ENCODE peak calls at places on chromosome 18, in five cellular contexts. U is HepG2, A is K562, L is SK-N-SH, I is stomach. B is an unnamed sample. For H3K4me1, the result is how much of the 10 kb centered on the place peaks cover.

GRCh38 chr18:37042381-37042780 is 213.5 kb downstream of the KIAA1328 start:
- DNase-seq in U (no peak), A (no peak), L (no peak), I (no peak), B (no peak)

GRCh38 chr18:45449761-45450227 is 165.5 kb upstream of the SLC14A2 start:
- DNase-seq in U (no peak), A (no peak), L (peak), I (peak), B (no peak)

GRCh38 chr18:49853011-49853410 is 39.7 kb upstream of the ACAA2 start:
- DNase-seq in U (no peak), A (no peak), L (no peak), I (no peak), B (no peak)

GRCh38 chr18:48028716-48029115 is 98.3 kb upstream of the SMAD2 start:
- DNase-seq in U (no peak), A (no peak), L (no peak), I (no peak), B (no peak)

GRCh38 chr18:40355701-40356100 is 1599.3 kb upstream of the PIK3C3 start:
- DNase-seq in U (no peak), A (no peak), L (no peak), I (no peak), B (no peak)

GRCh38 chr18:25434771-25435461 is 83.0 kb upstream of the ZNF521 start:
- DNase-seq in U (no peak), A (no peak), L (no peak), I (no peak), B (no peak)

GRCh38 chr18:51068111-51068510 is 38.1 kb downstream of the SMAD4 start:
- DNase-seq in U (no peak), A (no peak), L (no peak), I (no peak), B (no peak)

GRCh38 chr18:43081396-43081795 is 34.1 kb downstream of the RIT2 start:
- DNase-seq in U (no peak), A (no peak), L (no peak), I (no peak), B (no peak)

GRCh38 chr18:73677458-73677857 is 470.2 kb downstream of the FBXO15 start:
- DNase-seq in U (no peak), A (no peak), L (no peak), I (no peak), B (no peak)

GRCh38 chr18:51278045-51278649 is 80.7 kb upstream of the MEX3C start:
- DNase-seq in U (peak), A (peak), L (peak), I (peak), B (peak)

GRCh38 chr18:61326407-61326806 is 6.8 kb upstream of the CDH20 start:
- DNase-seq in U (no peak), A (no peak), L (no peak), I (no peak), B (no peak)

GRCh38 chr18:70288851-70289328 is at the start of gene SOCS6:
- DNase-seq in U (no peak), A (peak), L (peak), I (peak), B (peak)

GRCh38 chr18:61901334-61901986 is 8.7 kb upstream of the RNF152 start:
- DNase-seq in U (peak), A (peak), L (peak), I (peak), B (peak)

GRCh38 chr18:70243131-70243530 is 37.6 kb upstream of the RTTN start:
- DNase-seq in U (no peak), A (no peak), L (no peak), I (peak), B (no peak)

GRCh38 chr18:8619041-8619440 is 9.8 kb downstream of the RAB12 start:
- DNase-seq in U (no peak), A (no peak), L (no peak), I (no peak), B (no peak)

GRCh38 chr18:8617907-8618306 is 8.7 kb downstream of the RAB12 start:
- DNase-seq in U (no peak), A (no peak), L (no peak), I (no peak), B (no peak)

GRCh38 chr18:8620845-8621244 is 11.6 kb downstream of the RAB12 start:
- DNase-seq in U (no peak), A (no peak), L (no peak), I (no peak), B (no peak)

GRCh38 chr18:8623549-8624106 is 14.4 kb downstream of the RAB12 start:
- DNase-seq in U (no peak), A (no peak), L (no peak), I (no peak), B (no peak)

GRCh38 chr18:8619835-8620577 is 10.8 kb downstream of the RAB12 start:
- DNase-seq in U (no peak), A (no peak), L (no peak), I (no peak), B (no peak)
- H3K4me1 ChIP-seq in U (under half), A (under half), L (under half), I (half or more), B (half or more)

GRCh38 chr18:79982736-79983135 is 5.6 kb downstream of the TXNL4A start:
- DNase-seq in U (no peak), A (peak), L (no peak), I (no peak), B (no peak)

GRCh38 chr18:79980585-79980984 is 7.8 kb downstream of the TXNL4A start:
- DNase-seq in U (no peak), A (no peak), L (no peak), I (no peak), B (no peak)

GRCh38 chr18:79985172-79985571 is 3.2 kb downstream of the TXNL4A start:
- DNase-seq in U (peak), A (no peak), L (no peak), I (no peak), B (no peak)

GRCh38 chr18:79983793-79984192 is 4.6 kb downstream of the TXNL4A start:
- DNase-seq in U (no peak), A (no peak), L (no peak), I (no peak), B (no peak)

DNA sequence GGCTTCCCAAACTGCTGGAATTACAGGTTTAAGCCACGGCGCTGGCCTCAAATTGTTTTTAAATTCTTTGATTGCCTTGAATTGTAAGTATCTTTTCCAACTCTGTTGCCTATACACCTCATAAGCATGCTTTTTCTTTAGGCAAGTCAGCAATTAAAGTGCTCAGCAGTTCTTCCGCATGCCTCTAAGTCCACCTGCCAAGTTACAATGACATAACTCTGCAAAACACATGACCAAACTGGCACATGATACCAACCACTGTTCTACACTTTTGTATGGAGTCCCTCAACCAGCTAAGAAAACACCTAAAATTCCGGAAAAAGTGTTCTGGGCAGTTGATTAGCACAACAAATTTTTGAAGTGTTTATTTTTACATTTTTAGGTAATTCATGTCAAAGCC is 5.1 kb downstream of the TXNL4A start:
- DNase-seq in U (no peak), A (no peak), L (no peak), I (no peak), B (no peak)
- TF ChIP-seq POLR2AphosphoS5 in U (no peak), A (no peak), L (no peak), I (no peak), B (no peak)

GRCh38 chr18:58143391-58143790 is 99.4 kb downstream of the NEDD4L start:
- DNase-seq in U (no peak), A (no peak), L (peak), I (no peak), B (no peak)
- H3K4me3 ChIP-seq in U (no peak), A (no peak), L (no peak), I (no peak), B (no peak)

DNA sequence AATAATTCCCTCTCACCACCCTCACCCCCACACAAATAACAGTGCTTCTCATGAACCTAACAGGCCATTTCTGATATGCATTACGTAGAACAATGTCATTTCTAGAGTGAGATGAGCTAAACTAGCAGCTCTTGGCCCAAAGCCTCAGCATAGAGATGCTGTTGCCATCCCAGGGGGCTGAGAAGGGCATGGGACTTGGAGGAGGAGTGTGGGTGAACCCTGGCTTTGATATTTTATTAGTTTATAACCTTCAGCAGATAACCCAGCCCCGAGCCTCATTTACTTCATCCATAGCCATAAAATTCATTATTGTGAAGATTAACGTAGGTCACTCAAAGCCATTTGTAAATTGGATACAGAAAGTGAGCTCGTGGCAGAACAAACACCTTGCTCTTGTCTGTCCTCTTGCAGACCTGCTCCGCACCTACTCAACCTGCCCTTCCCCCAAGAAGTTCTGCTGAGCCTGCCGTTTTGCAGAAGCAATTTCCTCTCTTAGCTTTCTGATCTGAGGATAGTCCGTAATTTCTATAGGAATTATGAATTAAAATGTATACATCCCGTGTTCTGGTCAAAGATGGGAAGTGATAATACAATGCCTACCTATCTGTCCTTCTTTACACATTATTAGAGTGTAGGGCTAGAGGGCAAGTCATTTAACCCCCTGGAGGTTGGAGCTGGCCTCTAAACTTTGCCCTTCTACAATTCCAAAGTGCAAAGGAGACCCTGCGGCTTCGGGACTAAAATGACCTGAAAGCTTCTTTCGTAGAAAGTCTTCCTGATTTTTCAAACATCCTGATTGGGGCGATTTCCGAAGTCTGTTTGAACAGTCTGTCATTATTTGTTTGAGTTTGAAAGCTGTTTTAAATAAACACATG is 187.4 kb downstream of the BCL2 start:
- DNase-seq in U (no peak), A (no peak), L (no peak), I (no peak), B (no peak)
- H3K4me1 ChIP-seq in U (under half), A (under half), L (under half), I (under half), B (under half)

DNA sequence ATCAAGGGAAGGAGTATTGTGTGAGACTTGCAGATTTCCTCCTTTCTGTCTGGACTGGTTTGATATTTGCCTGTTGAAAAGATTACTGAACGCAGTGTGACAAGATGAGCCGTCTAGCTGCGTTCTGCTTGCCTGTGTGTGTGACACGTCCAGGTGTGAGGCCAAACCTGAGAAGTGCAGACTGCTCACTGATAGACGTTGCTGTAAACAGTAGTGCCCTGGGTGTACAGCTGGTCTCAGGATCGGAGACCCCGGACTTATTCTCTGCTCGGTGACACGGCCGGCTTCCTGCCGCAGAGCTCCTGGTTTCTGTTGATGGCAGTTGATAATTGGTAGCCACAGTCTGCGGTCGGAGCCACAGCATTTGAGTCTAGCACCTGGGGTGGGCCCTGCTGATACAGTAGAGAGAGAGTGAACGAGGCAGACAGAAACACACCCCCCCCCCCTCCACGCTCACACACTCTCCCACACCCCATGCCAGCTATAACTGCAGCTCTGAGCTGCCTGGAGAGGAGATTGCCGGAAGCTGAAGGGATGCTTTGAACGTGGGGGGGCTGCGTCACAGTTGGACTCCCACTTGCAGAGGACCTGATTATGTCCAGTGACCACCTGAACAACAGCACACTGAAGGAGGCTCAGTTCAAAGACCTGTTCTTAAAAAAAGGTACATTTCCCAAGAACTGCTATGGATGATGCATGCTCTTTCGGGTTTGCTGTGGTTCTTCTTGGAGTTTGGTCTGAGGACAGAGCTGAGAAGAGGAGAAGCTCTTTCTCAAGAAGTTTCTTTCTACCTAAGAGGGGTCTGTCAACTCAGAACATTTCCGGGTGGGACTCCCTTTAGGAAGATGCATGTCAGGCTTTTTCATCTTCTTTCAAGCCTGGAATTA is 114.0 kb downstream of the FAM210A start:
- DNase-seq in U (no peak), A (no peak), L (peak), I (peak), B (no peak)
- TF ChIP-seq POLR2AphosphoS5 in U (no peak), A (no peak), L (no peak), I (no peak), B (no peak)

GRCh38 chr18:5630057-5630765 is 86.4 kb upstream of the EPB41L3 start:
- DNase-seq in U (no peak), A (peak), L (peak), I (peak), B (peak)

GRCh38 chr18:5630766-5631413 is 87.1 kb upstream of the EPB41L3 start:
- DNase-seq in U (no peak), A (no peak), L (no peak), I (no peak), B (no peak)

GRCh38 chr18:5627756-5628511 is 84.1 kb upstream of the EPB41L3 start:
- DNase-seq in U (no peak), A (no peak), L (no peak), I (no peak), B (peak)

GRCh38 chr18:5626130-5626880 is 82.5 kb upstream of the EPB41L3 start:
- DNase-seq in U (no peak), A (no peak), L (no peak), I (no peak), B (no peak)

GRCh38 chr18:5628512-5629255 is 84.9 kb upstream of the EPB41L3 start:
- DNase-seq in U (no peak), A (no peak), L (peak), I (peak), B (peak)
- H3K4me3 ChIP-seq in U (peak), A (no peak), L (peak), I (peak), B (peak)

DNA sequence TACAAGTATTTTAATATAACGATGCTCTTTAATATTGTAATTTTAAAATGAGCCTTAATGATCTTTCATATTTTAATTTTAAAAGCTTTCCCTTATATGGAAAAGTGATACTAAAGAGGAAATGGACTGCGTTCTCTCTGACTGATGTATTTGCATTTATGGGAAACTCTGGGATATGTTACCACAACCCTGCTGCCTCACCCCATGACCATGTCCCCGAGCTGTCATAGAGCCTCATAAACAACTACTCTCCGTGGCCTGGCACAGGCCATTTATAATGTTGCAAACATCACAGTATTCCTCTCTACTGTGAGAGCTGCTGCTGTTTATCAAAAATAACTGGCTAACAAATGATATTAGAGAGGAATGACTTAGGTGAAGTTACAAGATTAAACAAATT is 75.8 kb upstream of the SEC11C start:
- DNase-seq in U (no peak), A (no peak), L (no peak), I (no peak), B (no peak)
- H3K4me1 ChIP-seq in U (under half), A (under half), L (under half), I (under half), B (under half)

GRCh38 chr18:400466-400865 is 100.0 kb downstream of the COLEC12 start:
- DNase-seq in U (no peak), A (no peak), L (no peak), I (no peak), B (no peak)
- TF ChIP-seq POLR2AphosphoS5 in U (no peak), A (no peak), L (no peak), I (no peak), B (no peak)